ENCODE peak calls at places on chromosome 20, in five cellular contexts. X, O, A, N and G are unnamed samples.

GRCh38 chr20:6086868-6087267 is 33.0 kb upstream of the LRRN4 start:
- DNase-seq in X (no peak), O (peak; percentile 3), A (no peak), N (no peak), G (no peak)

GRCh38 chr20:51378171-51378928 is 164.2 kb downstream of the NFATC2 start:
- DNase-seq in X (no peak), O (no peak), A (no peak), N (no peak), G (peak; percentile 82)

GRCh38 chr20:40361916-40362315 is 327.1 kb downstream of the MAFB start:
- DNase-seq in X (no peak), O (no peak), A (no peak), N (no peak), G (no peak)

GRCh38 chr20:32285621-32286334 is 8.3 kb downstream of the KIF3B start:
- DNase-seq in X (peak; percentile 8), O (peak; percentile 58), A (no peak), N (peak; percentile 5), G (no peak)

GRCh38 chr20:57417830-57418780 is 26.9 kb downstream of the RBM38 start:
- DNase-seq in X (no peak), O (no peak), A (no peak), N (no peak), G (no peak)

GRCh38 chr20:9918360-9918759 is 79.5 kb upstream of the PAK5 start:
- DNase-seq in X (no peak), O (no peak), A (no peak), N (no peak), G (no peak)

GRCh38 chr20:50635676-50636600 is 55.4 kb downstream of the RIPOR3 start:
- DNase-seq in X (no peak), O (peak; percentile 38), A (no peak), N (peak; percentile 26), G (peak; percentile 98)

GRCh38 chr20:43138061-43138860 is 51.4 kb downstream of the PTPRT start:
- DNase-seq in X (no peak), O (no peak), A (no peak), N (no peak), G (no peak)

GRCh38 chr20:34536798-34537394 is 20.7 kb downstream of the DYNLRB1 start:
- DNase-seq in X (no peak), O (peak; percentile 51), A (no peak), N (peak; percentile 37), G (peak; percentile 86)

GRCh38 chr20:35820715-35821114 is 48.9 kb downstream of the PHF20 start:
- DNase-seq in X (no peak), O (peak; percentile 74), A (no peak), N (no peak), G (no peak)

GRCh38 chr20:1326031-1326930 is 2.7 kb downstream of the SDCBP2 start:
- DNase-seq in X (no peak), O (peak; percentile 47), A (no peak), N (no peak), G (peak; percentile 15)

GRCh38 chr20:13478366-13478765 is 160.4 kb downstream of the TASP1 start:
- DNase-seq in X (no peak), O (no peak), A (no peak), N (no peak), G (no peak)